ENCODE peak calls at places on chromosomes 3 and 15, in ten cellular contexts. A, K, Z, N, B, Y, R, S, Q and C are unnamed samples.

GRCh38 chr3:47000198-47000815 is 20.8 kb downstream of the NBEAL2 start:
- DNase-seq in A (no peak), K (no peak), Z (no peak), N (no peak), B (no peak), Y (peak), R (no peak), S (no peak), Q (no peak), C (no peak)

GRCh38 chr3:142288032-142288638 is 62.8 kb upstream of the GK5 start:
- DNase-seq in A (no peak), K (no peak), Z (no peak), N (no peak), B (no peak), Y (no peak), R (no peak), S (no peak), Q (no peak), C (no peak)

GRCh38 chr3:99505200-99505599 is 133.2 kb upstream of the COL8A1 start:
- DNase-seq in A (no peak), K (no peak), Z (no peak), N (no peak), B (no peak), Y (no peak), R (no peak), S (no peak), Q (no peak), C (no peak)

GRCh38 chr15:50458301-50458700 is 34.1 kb downstream of the USP8 start:
- DNase-seq in A (no peak), K (no peak), Z (no peak), N (no peak), B (no peak), Y (no peak), R (no peak), S (no peak), Q (no peak), C (no peak)

GRCh38 chr3:59502806-59503205 is 453.0 kb upstream of the CFAP20DC start:
- DNase-seq in A (no peak), K (no peak), Z (peak), N (no peak), B (no peak), Y (peak), R (peak), S (peak), Q (no peak), C (no peak)

GRCh38 chr3:82376883-82377282 is 615.4 kb upstream of the GBE1 start:
- DNase-seq in A (no peak), K (no peak), Z (no peak), N (no peak), B (no peak), Y (no peak), R (peak), S (no peak), Q (no peak), C (no peak)

GRCh38 chr3:42224658-42225421 is 41.1 kb downstream of the CCK start:
- DNase-seq in A (no peak), K (no peak), Z (no peak), N (no peak), B (peak), Y (no peak), R (no peak), S (no peak), Q (no peak), C (no peak)

GRCh38 chr15:69282128-69282743 is 16.5 kb upstream of the PAQR5 start:
- DNase-seq in A (no peak), K (no peak), Z (no peak), N (no peak), B (peak), Y (no peak), R (no peak), S (no peak), Q (no peak), C (no peak)

GRCh38 chr15:59622289-59622688 is 10.7 kb downstream of the GCNT3 start:
- DNase-seq in A (no peak), K (no peak), Z (no peak), N (no peak), B (peak), Y (peak), R (peak), S (peak), Q (peak), C (no peak)

GRCh38 chr3:138856799-138857198 is 22.1 kb upstream of the PIK3CB start:
- DNase-seq in A (no peak), K (no peak), Z (no peak), N (no peak), B (no peak), Y (no peak), R (no peak), S (no peak), Q (no peak), C (no peak)

GRCh38 chr3:149771652-149772271 is 19.5 kb upstream of the COMMD2 start:
- DNase-seq in A (peak), K (no peak), Z (no peak), N (peak), B (peak), Y (peak), R (peak), S (peak), Q (peak), C (peak)

GRCh38 chr15:85891470-85891869 is 96.7 kb upstream of the KLHL25 start:
- DNase-seq in A (no peak), K (no peak), Z (no peak), N (no peak), B (no peak), Y (no peak), R (no peak), S (no peak), Q (no peak), C (no peak)

GRCh38 chr3:33100229-33100628 is 3.3 kb upstream of the GLB1 start:
- DNase-seq in A (no peak), K (no peak), Z (no peak), N (no peak), B (no peak), Y (no peak), R (no peak), S (no peak), Q (no peak), C (no peak)

GRCh38 chr15:100986158-100986896 is 67.2 kb downstream of the LRRK1 start:
- DNase-seq in A (no peak), K (no peak), Z (no peak), N (no peak), B (no peak), Y (no peak), R (no peak), S (no peak), Q (peak), C (no peak)

GRCh38 chr3:71503525-71504249 is 79.8 kb downstream of the FOXP1 start:
- DNase-seq in A (no peak), K (no peak), Z (peak), N (no peak), B (no peak), Y (peak), R (no peak), S (peak), Q (no peak), C (no peak)

GRCh38 chr3:185270262-185270955 is 16.6 kb upstream of the EHHADH start:
- DNase-seq in A (no peak), K (no peak), Z (no peak), N (no peak), B (peak), Y (peak), R (peak), S (peak), Q (no peak), C (no peak)

GRCh38 chr3:39415983-39416382 is 9.5 kb downstream of the RPSA start:
- DNase-seq in A (no peak), K (no peak), Z (no peak), N (no peak), B (no peak), Y (no peak), R (no peak), S (no peak), Q (no peak), C (no peak)

GRCh38 chr3:129428382-129429079 is at the start of gene EFCAB12:
- DNase-seq in A (peak), K (peak), Z (peak), N (peak), B (peak), Y (peak), R (peak), S (peak), Q (peak), C (peak)

GRCh38 chr15:44193651-44194396 is 1.2 kb downstream of the FRMD5 start:
- DNase-seq in A (no peak), K (no peak), Z (no peak), N (no peak), B (peak), Y (peak), R (peak), S (peak), Q (no peak), C (no peak)

GRCh38 chr3:126465928-126466564 is 9.6 kb downstream of the ZXDC start:
- DNase-seq in A (no peak), K (no peak), Z (no peak), N (peak), B (peak), Y (no peak), R (no peak), S (no peak), Q (peak), C (no peak)

GRCh38 chr15:45064386-45064785 is 41.4 kb downstream of the SORD start:
- DNase-seq in A (no peak), K (no peak), Z (no peak), N (no peak), B (no peak), Y (no peak), R (peak), S (no peak), Q (no peak), C (no peak)

GRCh38 chr3:11808231-11808630 is 38.5 kb downstream of the TAMM41 start:
- DNase-seq in A (no peak), K (no peak), Z (no peak), N (no peak), B (no peak), Y (no peak), R (no peak), S (no peak), Q (no peak), C (no peak)

GRCh38 chr15:52649686-52650085 is 29.5 kb downstream of the ATOSA start:
- DNase-seq in A (no peak), K (no peak), Z (no peak), N (no peak), B (no peak), Y (no peak), R (no peak), S (no peak), Q (no peak), C (no peak)

GRCh38 chr3:50606596-50606995 is 5.0 kb downstream of the CISH start:
- DNase-seq in A (no peak), K (no peak), Z (no peak), N (no peak), B (no peak), Y (no peak), R (no peak), S (no peak), Q (no peak), C (no peak)

GRCh38 chr3:42706721-42707619 is 4.4 kb upstream of the HHATL start:
- DNase-seq in A (no peak), K (no peak), Z (no peak), N (peak), B (no peak), Y (no peak), R (no peak), S (no peak), Q (no peak), C (no peak)

GRCh38 chr3:14363976-14364375 is 38.4 kb upstream of the SLC6A6 start:
- DNase-seq in A (no peak), K (no peak), Z (no peak), N (no peak), B (no peak), Y (no peak), R (no peak), S (no peak), Q (no peak), C (no peak)

GRCh38 chr3:186614266-186614596 is 1.4 kb downstream of the AHSG start:
- DNase-seq in A (no peak), K (no peak), Z (no peak), N (no peak), B (no peak), Y (no peak), R (no peak), S (no peak), Q (no peak), C (no peak)

GRCh38 chr3:11818033-11818432 is 28.7 kb downstream of the TAMM41 start:
- DNase-seq in A (no peak), K (no peak), Z (no peak), N (no peak), B (no peak), Y (peak), R (peak), S (peak), Q (no peak), C (no peak)

GRCh38 chr3:197225579-197225978 is 72.8 kb downstream of the DLG1 start:
- DNase-seq in A (no peak), K (no peak), Z (no peak), N (no peak), B (no peak), Y (no peak), R (no peak), S (no peak), Q (no peak), C (no peak)

GRCh38 chr3:137010137-137010536 is 52.4 kb downstream of the IL20RB start:
- DNase-seq in A (no peak), K (no peak), Z (no peak), N (no peak), B (no peak), Y (no peak), R (no peak), S (no peak), Q (no peak), C (no peak)

GRCh38 chr3:88298189-88298588 is 148.4 kb downstream of the C3orf38 start:
- DNase-seq in A (no peak), K (no peak), Z (no peak), N (no peak), B (no peak), Y (no peak), R (peak), S (no peak), Q (no peak), C (no peak)

GRCh38 chr3:16917256-16917935 is 32.6 kb downstream of the PLCL2 start:
- DNase-seq in A (no peak), K (no peak), Z (no peak), N (no peak), B (no peak), Y (peak), R (peak), S (no peak), Q (no peak), C (no peak)

GRCh38 chr15:77720617-77721016 is 87.9 kb upstream of the LINGO1 start:
- DNase-seq in A (no peak), K (no peak), Z (no peak), N (no peak), B (no peak), Y (no peak), R (no peak), S (no peak), Q (no peak), C (no peak)

GRCh38 chr3:50347187-50347813 is 1.8 kb upstream of the ZMYND10 start:
- DNase-seq in A (no peak), K (peak), Z (no peak), N (peak), B (peak), Y (peak), R (peak), S (no peak), Q (peak), C (no peak)

GRCh38 chr3:169362261-169362660 is 301.3 kb downstream of the MECOM start:
- DNase-seq in A (no peak), K (no peak), Z (no peak), N (peak), B (no peak), Y (no peak), R (peak), S (no peak), Q (peak), C (no peak)

GRCh38 chr3:169365993-169366915 is 297.3 kb downstream of the MECOM start:
- DNase-seq in A (no peak), K (no peak), Z (no peak), N (no peak), B (no peak), Y (peak), R (no peak), S (no peak), Q (peak), C (no peak)

GRCh38 chr3:169367016-169367415 is 296.5 kb downstream of the MECOM start:
- DNase-seq in A (no peak), K (no peak), Z (no peak), N (no peak), B (no peak), Y (no peak), R (no peak), S (no peak), Q (no peak), C (no peak)

GRCh38 chr3:169363318-169363717 is 300.2 kb downstream of the MECOM start:
- DNase-seq in A (no peak), K (no peak), Z (no peak), N (no peak), B (no peak), Y (no peak), R (no peak), S (no peak), Q (no peak), C (no peak)

GRCh38 chr3:169362872-169363271 is 300.6 kb downstream of the MECOM start:
- DNase-seq in A (no peak), K (no peak), Z (no peak), N (no peak), B (no peak), Y (no peak), R (no peak), S (no peak), Q (no peak), C (no peak)
- TF ChIP-seq CTCF in A (no peak), K (no peak), Z (no peak), N (no peak), B (peak), Y (no peak), R (peak), S (no peak), Q (no peak), C (no peak)

DNA sequence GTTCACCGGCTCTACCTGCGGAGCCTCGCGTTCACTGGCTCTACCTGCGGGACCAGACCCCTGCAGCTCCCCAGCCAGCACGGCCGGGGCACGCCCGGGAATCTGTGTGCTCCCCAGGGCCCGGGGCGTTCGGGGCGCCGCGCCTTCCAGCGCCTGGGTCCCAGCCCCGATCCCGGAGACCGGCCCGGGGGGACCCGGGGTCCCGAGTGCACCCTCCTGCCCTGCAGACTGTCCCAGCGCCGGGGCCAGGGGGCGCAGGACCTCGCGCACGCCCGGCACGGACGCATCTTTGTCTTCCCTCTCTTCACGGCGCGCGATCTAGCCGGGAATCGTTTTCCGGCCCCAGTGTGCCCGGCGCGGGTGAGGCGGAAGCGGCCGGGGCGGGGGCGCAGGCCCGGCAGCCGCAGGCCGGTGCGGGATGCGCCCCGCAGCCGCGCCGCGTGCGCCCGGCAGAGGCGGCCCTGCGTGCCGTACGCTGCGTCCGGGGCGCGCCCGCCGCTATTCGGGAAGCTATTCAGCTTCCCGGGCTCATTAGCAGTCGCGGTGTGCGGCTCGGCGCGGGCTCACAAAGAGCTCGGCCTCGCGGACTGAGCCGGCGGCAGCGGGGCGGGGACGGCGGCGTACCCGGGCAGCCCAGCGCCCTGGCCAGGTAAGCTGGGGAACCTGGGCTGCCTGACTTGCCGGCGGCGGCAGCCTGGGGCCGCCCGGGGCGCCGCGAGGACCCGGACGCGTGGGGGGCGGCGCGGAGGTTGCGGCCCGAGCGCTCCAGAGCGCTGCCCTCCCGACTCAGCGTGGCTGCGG is at the start of gene APBA2:
- DNase-seq in A (no peak), K (peak), Z (no peak), N (no peak), B (peak), Y (no peak), R (peak), S (peak), Q (peak), C (no peak)
- TF ChIP-seq CTCF in A (no peak), K (no peak), Z (peak), N (no peak), B (no peak), Y (no peak), R (peak), S (no peak), Q (no peak), C (no peak)

DNA sequence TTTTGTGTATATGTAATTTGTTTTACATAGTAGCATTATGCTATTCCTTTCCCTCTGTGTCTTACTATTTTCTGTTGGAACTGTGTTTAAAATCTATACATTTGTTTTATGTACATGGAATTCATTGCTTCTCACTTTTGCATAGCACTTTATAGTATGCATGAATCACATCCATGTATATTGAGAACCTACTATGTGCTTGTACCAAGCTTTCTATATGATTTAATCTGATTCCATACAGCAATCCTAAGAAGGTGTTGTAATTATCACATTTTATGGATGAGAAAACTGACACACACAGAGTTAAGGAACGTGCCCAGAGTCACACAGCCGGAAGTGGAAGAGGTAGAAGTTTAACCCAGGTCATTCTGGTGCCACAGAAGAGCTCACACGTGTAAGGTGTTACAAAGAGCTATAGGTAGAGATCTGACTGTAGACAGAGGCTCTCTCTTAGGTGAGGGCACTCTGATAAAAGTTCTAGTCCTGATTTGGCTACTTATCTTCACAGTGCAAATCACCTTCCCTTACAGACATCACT is 3.5 kb upstream of the SMAD3 start:
- DNase-seq in A (no peak), K (no peak), Z (no peak), N (no peak), B (no peak), Y (no peak), R (no peak), S (no peak), Q (no peak), C (no peak)
- TF ChIP-seq CTCF in A (no peak), K (no peak), Z (no peak), N (no peak), B (no peak), Y (no peak), R (no peak), S (no peak), Q (no peak), C (no peak)

DNA sequence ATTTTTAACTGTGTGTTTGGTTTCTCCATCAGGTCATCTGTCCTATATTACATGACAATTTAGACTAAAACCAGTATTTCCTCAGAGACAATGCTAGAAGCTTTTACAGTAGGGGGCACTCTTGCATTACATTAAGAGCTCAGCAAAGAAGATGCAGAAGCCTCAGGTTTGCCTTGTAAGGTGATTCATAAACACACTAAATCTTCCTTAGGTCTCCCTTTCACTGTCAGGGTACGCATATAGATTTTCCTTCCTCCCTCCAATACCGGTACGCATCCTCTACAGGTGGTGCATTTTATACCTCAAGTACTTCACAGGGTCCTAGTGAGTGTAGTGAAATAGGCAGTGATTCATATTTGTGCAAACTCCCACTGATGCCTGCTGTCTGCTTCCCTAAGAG is 46.5 kb downstream of the CD86 start:
- DNase-seq in A (no peak), K (no peak), Z (no peak), N (no peak), B (no peak), Y (peak), R (peak), S (peak), Q (peak), C (no peak)
- TF ChIP-seq CTCF in A (no peak), K (peak), Z (peak), N (peak), B (peak), Y (peak), R (peak), S (no peak), Q (peak), C (no peak)

GRCh38 chr3:2711081-2711480 is 399.1 kb downstream of the IL5RA start:
- DNase-seq in A (no peak), K (no peak), Z (no peak), N (no peak), B (no peak), Y (no peak), R (no peak), S (no peak), Q (no peak), C (no peak)

GRCh38 chr3:2714856-2715255 is 395.3 kb downstream of the IL5RA start:
- DNase-seq in A (no peak), K (no peak), Z (no peak), N (no peak), B (no peak), Y (no peak), R (no peak), S (no peak), Q (no peak), C (no peak)

DNA sequence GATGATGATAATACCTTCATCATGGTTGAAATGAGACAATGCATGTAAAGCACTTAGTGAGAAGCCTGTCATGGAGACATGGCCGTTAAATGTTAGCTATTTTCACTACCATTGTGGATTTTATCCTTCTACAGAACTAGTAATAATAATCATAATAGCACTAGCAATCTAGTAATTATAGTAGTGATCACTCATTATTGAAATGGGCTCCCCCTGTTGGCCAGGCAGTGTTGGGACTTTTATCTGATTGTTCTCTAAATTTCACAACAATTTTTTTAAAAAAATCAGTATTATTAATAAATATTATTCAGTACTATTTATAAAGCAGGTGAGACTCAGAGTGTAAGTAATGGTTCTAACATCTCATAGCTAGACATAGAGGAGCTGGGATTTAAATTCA is 396.3 kb downstream of the IL5RA start:
- DNase-seq in A (no peak), K (no peak), Z (no peak), N (no peak), B (no peak), Y (no peak), R (no peak), S (no peak), Q (no peak), C (no peak)
- TF ChIP-seq CTCF in A (no peak), K (no peak), Z (no peak), N (no peak), B (peak), Y (no peak), R (no peak), S (no peak), Q (no peak), C (no peak)